ENCODE peak calls at places on chromosomes 4 and X, in nine cellular contexts. One of them, this sample, is unnamed.

GRCh38 chr4:144666539-144667175 is 20.7 kb downstream of the HHIP start:
- DNase-seq in stimulated activated CD4-positive, alpha-beta T cell treated with anti-CD3 and anti-CD28 coated beads, Interleukin-1b, Interleukin-23, amount 100 ng/mL, for 1 hour: no peak
- DNase-seq in Right ventricle myocardium superior: no peak
- DNase-seq in substantia nigra: no peak
- DNase-seq in H7: no peak
- DNase-seq in fibroblast of gingiva: no peak
- DNase-seq in kidney tubule cell: peak; percentile 65
- DNase-seq in cardiac fibroblast: peak; percentile 57
- DNase-seq in naive thymus-derived CD8-positive, alpha-beta T cell: no peak
- DNase-seq in this sample: no peak

GRCh38 chr4:26217961-26218676 is 102.7 kb upstream of the RBPJ start:
- DNase-seq in kidney tubule cell: no peak
- DNase-seq in Right ventricle myocardium superior: no peak
- DNase-seq in naive thymus-derived CD8-positive, alpha-beta T cell: no peak
- DNase-seq in substantia nigra: peak; percentile 49
- DNase-seq in H7: no peak
- DNase-seq in cardiac fibroblast: no peak
- DNase-seq in stimulated activated CD4-positive, alpha-beta T cell treated with anti-CD3 and anti-CD28 coated beads, Interleukin-1b, Interleukin-23, amount 100 ng/mL, for 1 hour: no peak
- DNase-seq in fibroblast of gingiva: peak; percentile 59
- DNase-seq in this sample: no peak

GRCh38 chr4:178275671-178276360 is 833.6 kb upstream of the AGA start:
- DNase-seq in stimulated activated CD4-positive, alpha-beta T cell treated with anti-CD3 and anti-CD28 coated beads, Interleukin-1b, Interleukin-23, amount 100 ng/mL, for 1 hour: no peak
- DNase-seq in H7: peak; percentile 42
- DNase-seq in naive thymus-derived CD8-positive, alpha-beta T cell: no peak
- DNase-seq in fibroblast of gingiva: no peak
- DNase-seq in substantia nigra: no peak
- DNase-seq in Right ventricle myocardium superior: no peak
- DNase-seq in kidney tubule cell: no peak
- DNase-seq in cardiac fibroblast: no peak
- DNase-seq in this sample: no peak

GRCh38 chrX:54808605-54809483 is 1.3 kb downstream of the MAGED2 start:
- DNase-seq in cardiac fibroblast: peak; percentile 98
- DNase-seq in naive thymus-derived CD8-positive, alpha-beta T cell: peak; percentile 88
- DNase-seq in stimulated activated CD4-positive, alpha-beta T cell treated with anti-CD3 and anti-CD28 coated beads, Interleukin-1b, Interleukin-23, amount 100 ng/mL, for 1 hour: peak; percentile 54
- DNase-seq in H7: peak; percentile 92
- DNase-seq in substantia nigra: peak; percentile 89
- DNase-seq in Right ventricle myocardium superior: peak; percentile 94
- DNase-seq in fibroblast of gingiva: peak; percentile 94
- DNase-seq in kidney tubule cell: peak; percentile 94
- DNase-seq in this sample: peak; percentile 81

GRCh38 chrX:100085851-100086250 is 324.2 kb downstream of the PCDH19 start:
- DNase-seq in substantia nigra: no peak
- DNase-seq in H7: no peak
- DNase-seq in kidney tubule cell: no peak
- DNase-seq in Right ventricle myocardium superior: no peak
- DNase-seq in stimulated activated CD4-positive, alpha-beta T cell treated with anti-CD3 and anti-CD28 coated beads, Interleukin-1b, Interleukin-23, amount 100 ng/mL, for 1 hour: no peak
- DNase-seq in naive thymus-derived CD8-positive, alpha-beta T cell: no peak
- DNase-seq in cardiac fibroblast: no peak
- DNase-seq in fibroblast of gingiva: no peak
- DNase-seq in this sample: no peak

GRCh38 chrX:86047174-86047991 is at the start of gene CHM:
- DNase-seq in Right ventricle myocardium superior: peak; percentile 43
- DNase-seq in kidney tubule cell: peak; percentile 83
- DNase-seq in cardiac fibroblast: peak; percentile 85
- DNase-seq in stimulated activated CD4-positive, alpha-beta T cell treated with anti-CD3 and anti-CD28 coated beads, Interleukin-1b, Interleukin-23, amount 100 ng/mL, for 1 hour: peak; percentile 14
- DNase-seq in substantia nigra: no peak
- DNase-seq in naive thymus-derived CD8-positive, alpha-beta T cell: peak; percentile 54
- DNase-seq in fibroblast of gingiva: peak; percentile 69
- DNase-seq in H7: peak; percentile 46
- DNase-seq in this sample: peak; percentile 24

GRCh38 chr4:168868044-168868855 is 141.8 kb downstream of the CBR4 start:
- DNase-seq in cardiac fibroblast: peak; percentile 79
- DNase-seq in kidney tubule cell: peak; percentile 23
- DNase-seq in H7: no peak
- DNase-seq in substantia nigra: no peak
- DNase-seq in fibroblast of gingiva: peak; percentile 59
- DNase-seq in Right ventricle myocardium superior: no peak
- DNase-seq in stimulated activated CD4-positive, alpha-beta T cell treated with anti-CD3 and anti-CD28 coated beads, Interleukin-1b, Interleukin-23, amount 100 ng/mL, for 1 hour: no peak
- DNase-seq in naive thymus-derived CD8-positive, alpha-beta T cell: no peak
- DNase-seq in this sample: no peak

GRCh38 chrX:13380230-13380629 is 60.4 kb upstream of the ATXN3L start:
- DNase-seq in substantia nigra: no peak
- DNase-seq in cardiac fibroblast: peak; percentile 40
- DNase-seq in stimulated activated CD4-positive, alpha-beta T cell treated with anti-CD3 and anti-CD28 coated beads, Interleukin-1b, Interleukin-23, amount 100 ng/mL, for 1 hour: no peak
- DNase-seq in Right ventricle myocardium superior: no peak
- DNase-seq in fibroblast of gingiva: peak; percentile 34
- DNase-seq in naive thymus-derived CD8-positive, alpha-beta T cell: no peak
- DNase-seq in H7: no peak
- DNase-seq in kidney tubule cell: peak; percentile 33
- DNase-seq in this sample: no peak

GRCh38 chrX:12443534-12444098 is 305.3 kb downstream of the FRMPD4 start:
- DNase-seq in Right ventricle myocardium superior: no peak
- DNase-seq in naive thymus-derived CD8-positive, alpha-beta T cell: no peak
- DNase-seq in fibroblast of gingiva: no peak
- DNase-seq in substantia nigra: no peak
- DNase-seq in kidney tubule cell: no peak
- DNase-seq in cardiac fibroblast: no peak
- DNase-seq in stimulated activated CD4-positive, alpha-beta T cell treated with anti-CD3 and anti-CD28 coated beads, Interleukin-1b, Interleukin-23, amount 100 ng/mL, for 1 hour: no peak
- DNase-seq in H7: no peak
- DNase-seq in this sample: no peak

GRCh38 chr4:150501983-150502382 is 80.0 kb upstream of the MAB21L2 start:
- DNase-seq in kidney tubule cell: peak; percentile 20
- DNase-seq in fibroblast of gingiva: peak; percentile 25
- DNase-seq in Right ventricle myocardium superior: no peak
- DNase-seq in naive thymus-derived CD8-positive, alpha-beta T cell: no peak
- DNase-seq in substantia nigra: no peak
- DNase-seq in H7: no peak
- DNase-seq in cardiac fibroblast: no peak
- DNase-seq in stimulated activated CD4-positive, alpha-beta T cell treated with anti-CD3 and anti-CD28 coated beads, Interleukin-1b, Interleukin-23, amount 100 ng/mL, for 1 hour: no peak
- DNase-seq in this sample: no peak

GRCh38 chrX:22662776-22663175 is 337.0 kb upstream of the DDX53 start:
- DNase-seq in stimulated activated CD4-positive, alpha-beta T cell treated with anti-CD3 and anti-CD28 coated beads, Interleukin-1b, Interleukin-23, amount 100 ng/mL, for 1 hour: no peak
- DNase-seq in naive thymus-derived CD8-positive, alpha-beta T cell: no peak
- DNase-seq in cardiac fibroblast: no peak
- DNase-seq in substantia nigra: no peak
- DNase-seq in fibroblast of gingiva: no peak
- DNase-seq in H7: no peak
- DNase-seq in kidney tubule cell: peak; percentile 28
- DNase-seq in Right ventricle myocardium superior: no peak
- DNase-seq in this sample: no peak

This sample was measured in T-cell.